ENCODE peak calls at places on chromosomes 13 and 19, in six cellular contexts. D, E, Z, T, X and K are unnamed samples.

GRCh38 chr19:16228637-16229321 is 31.1 kb downstream of the AP1M1 start:
- DNase-seq in D (no peak), E (no peak), Z (no peak), T (no peak), X (no peak), K (no peak)

GRCh38 chr13:50668882-50669281 is 174.6 kb downstream of the DLEU7 start:
- DNase-seq in D (no peak), E (no peak), Z (no peak), T (no peak), X (no peak), K (no peak)

GRCh38 chr19:34556500-34556899 is 74.9 kb downstream of the WTIP start:
- DNase-seq in D (no peak), E (no peak), Z (no peak), T (peak; percentile 13), X (peak; percentile 67), K (no peak)

GRCh38 chr13:102185375-102185984 is 216.4 kb downstream of the FGF14 start:
- DNase-seq in D (no peak), E (no peak), Z (no peak), T (no peak), X (no peak), K (no peak)

GRCh38 chr13:98580420-98580819 is 3.5 kb upstream of the STK24 start:
- DNase-seq in D (no peak), E (no peak), Z (no peak), T (no peak), X (no peak), K (no peak)

GRCh38 chr19:8071912-8072311 is 19.4 kb downstream of the CCL25 start:
- DNase-seq in D (no peak), E (no peak), Z (no peak), T (no peak), X (no peak), K (no peak)

GRCh38 chr19:7460562-7460966 is 28.3 kb downstream of the PEX11G start:
- DNase-seq in D (peak; percentile 79), E (no peak), Z (peak; percentile 44), T (peak; percentile 67), X (no peak), K (no peak)

GRCh38 chr19:5563008-5563431 is 4.7 kb downstream of the TINCR start:
- DNase-seq in D (no peak), E (no peak), Z (no peak), T (peak; percentile 54), X (peak; percentile 77), K (peak; percentile 66)

GRCh38 chr19:10543420-10544241 is at the start of gene ATG4D:
- DNase-seq in D (peak; percentile 71), E (peak; percentile 81), Z (peak; percentile 47), T (peak; percentile 81), X (peak; percentile 90), K (peak; percentile 82)

GRCh38 chr19:1383014-1383310 is 745 bp upstream of the NDUFS7 start:
- DNase-seq in D (no peak), E (no peak), Z (no peak), T (no peak), X (no peak), K (no peak)

GRCh38 chr19:1980782-1981181 is 34.7 kb downstream of the BTBD2 start:
- DNase-seq in D (no peak), E (no peak), Z (no peak), T (no peak), X (no peak), K (no peak)

GRCh38 chr13:94169783-94170513 is 309.5 kb downstream of the DCT start:
- DNase-seq in D (no peak), E (no peak), Z (no peak), T (peak; percentile 16), X (no peak), K (no peak)

GRCh38 chr19:8373867-8374813 is 10.2 kb downstream of the ANGPTL4 start:
- DNase-seq in D (no peak), E (no peak), Z (no peak), T (no peak), X (no peak), K (no peak)

GRCh38 chr19:5778402-5778801 is 6.1 kb downstream of the PRR22 start:
- DNase-seq in D (no peak), E (no peak), Z (no peak), T (no peak), X (no peak), K (no peak)

GRCh38 chr19:2248136-2249009 is 750 bp upstream of the AMH start:
- DNase-seq in D (no peak), E (no peak), Z (no peak), T (no peak), X (no peak), K (no peak)

GRCh38 chr13:112529216-112529615 is 58.7 kb downstream of the TUBGCP3 start:
- DNase-seq in D (no peak), E (no peak), Z (no peak), T (no peak), X (no peak), K (no peak)

GRCh38 chr19:40990972-40991381 is at the start of gene CYP2B6:
- DNase-seq in D (no peak), E (no peak), Z (no peak), T (no peak), X (no peak), K (no peak)

GRCh38 chr19:52492201-52492960 is 35.1 kb upstream of the ZNF808 start:
- DNase-seq in D (no peak), E (peak; percentile 44), Z (no peak), T (peak; percentile 96), X (peak; percentile 97), K (peak; percentile 73)

GRCh38 chr13:42272776-42273175 is 824 bp downstream of the AKAP11 start:
- DNase-seq in D (no peak), E (no peak), Z (no peak), T (no peak), X (no peak), K (no peak)

GRCh38 chr19:42168206-42168605 is 36.0 kb upstream of the POU2F2 start:
- DNase-seq in D (no peak), E (no peak), Z (no peak), T (no peak), X (no peak), K (no peak)

GRCh38 chr13:110271313-110271712 is 35.6 kb downstream of the COL4A1 start:
- DNase-seq in D (no peak), E (no peak), Z (no peak), T (no peak), X (no peak), K (no peak)

GRCh38 chr19:1449467-1450442 is at the start of gene APC2:
- DNase-seq in D (peak; percentile 44), E (peak; percentile 82), Z (peak; percentile 44), T (peak; percentile 73), X (peak; percentile 83), K (no peak)

GRCh38 chr13:47680752-47681151 is 320.3 kb downstream of the SUCLA2 start:
- DNase-seq in D (peak; percentile 57), E (no peak), Z (peak; percentile 50), T (no peak), X (no peak), K (no peak)

GRCh38 chr19:10036601-10037071 is 23.4 kb downstream of the RDH8 start:
- DNase-seq in D (no peak), E (no peak), Z (no peak), T (no peak), X (no peak), K (no peak)

DNA sequence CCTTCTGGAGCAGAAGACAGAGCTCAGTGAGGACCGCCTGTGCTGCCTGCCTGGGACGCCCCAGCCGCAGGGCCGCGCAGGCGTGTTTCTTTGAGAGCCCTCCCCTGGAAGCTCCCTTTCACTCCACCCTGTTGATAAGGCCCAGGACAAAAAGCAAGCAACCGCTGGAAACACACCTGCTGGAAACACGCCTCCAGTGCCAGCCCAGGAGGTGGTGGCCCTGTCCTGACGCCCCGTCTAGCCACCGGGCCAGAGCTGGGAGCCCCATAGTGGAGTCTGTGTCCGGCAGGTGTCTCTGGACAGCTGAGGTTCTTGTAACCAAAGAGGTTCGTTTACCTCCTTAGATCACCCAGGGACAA is 173.8 kb downstream of the KATNAL1 start:
- DNase-seq in D (no peak), E (no peak), Z (no peak), T (no peak), X (no peak), K (no peak)
- H4K8ac ChIP-seq in D (no peak overlapping the region), E (no peak overlapping the region), Z (no peak overlapping the region), T (no peak overlapping the region), X (no peak overlapping the region), K (no peak overlapping the region)

DNA sequence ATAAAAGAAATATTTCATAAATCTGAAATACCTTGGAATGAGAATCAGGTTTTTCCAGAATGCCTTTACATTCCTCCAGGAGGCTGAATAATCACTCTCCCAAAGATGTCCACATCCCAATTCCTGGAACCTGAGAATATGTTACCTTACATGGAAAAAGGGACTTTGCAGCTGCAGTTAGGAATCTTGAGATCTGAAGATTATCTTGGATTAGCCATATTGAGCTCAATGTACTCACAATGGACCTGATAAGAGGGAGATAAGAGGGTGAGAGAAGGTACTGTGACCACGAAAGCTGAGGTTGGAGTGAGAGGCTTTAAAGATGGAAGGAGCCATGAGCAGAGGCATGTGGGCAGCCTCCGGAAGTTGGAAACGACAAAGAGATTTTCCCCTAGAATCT is 36.8 kb upstream of the MBNL2 start:
- DNase-seq in D (no peak), E (no peak), Z (no peak), T (peak; percentile 78), X (no peak), K (no peak)
- H4K8ac ChIP-seq in D (no peak overlapping the region), E (no peak overlapping the region), Z (no peak overlapping the region), T (no peak overlapping the region), X (no peak overlapping the region), K (no peak overlapping the region)

GRCh38 chr13:68719815-68720214 is 1387.8 kb upstream of the ATXN8OS start:
- DNase-seq in D (no peak), E (no peak), Z (no peak), T (no peak), X (no peak), K (no peak)

GRCh38 chr13:68714292-68714691 is 1393.3 kb upstream of the ATXN8OS start:
- DNase-seq in D (no peak), E (peak; percentile 65), Z (no peak), T (peak; percentile 83), X (no peak), K (no peak)

GRCh38 chr13:68713394-68713793 is 1394.2 kb upstream of the ATXN8OS start:
- DNase-seq in D (no peak), E (peak; percentile 72), Z (no peak), T (peak; percentile 98), X (peak; percentile 59), K (no peak)

GRCh38 chr13:68715651-68716050 is 1392.0 kb upstream of the ATXN8OS start:
- DNase-seq in D (no peak), E (no peak), Z (no peak), T (no peak), X (no peak), K (no peak)
- H4K8ac ChIP-seq in D (no peak overlapping the region), E (no peak overlapping the region), Z (no peak overlapping the region), T (no peak overlapping the region), X (no peak overlapping the region), K (no peak overlapping the region)

GRCh38 chr19:50509366-50509765 is 1.6 kb downstream of the JOSD2 start:
- DNase-seq in D (no peak), E (no peak), Z (no peak), T (no peak), X (no peak), K (no peak)

GRCh38 chr19:50512112-50512998 is 1.4 kb downstream of the ASPDH start:
- DNase-seq in D (no peak), E (no peak), Z (no peak), T (no peak), X (no peak), K (no peak)

GRCh38 chr19:50511069-50511822 is at the start of gene JOSD2:
- DNase-seq in D (peak; percentile 99), E (peak; percentile 99), Z (peak; percentile 99), T (peak; percentile 100), X (peak; percentile 98), K (peak; percentile 94)

GRCh38 chr19:50510121-50510670 is 795 bp downstream of the JOSD2 start:
- DNase-seq in D (no peak), E (no peak), Z (no peak), T (no peak), X (no peak), K (no peak)

GRCh38 chr19:50510700-50511068 is 307 bp downstream of the JOSD2 start:
- DNase-seq in D (no peak), E (no peak), Z (no peak), T (peak; percentile 92), X (no peak), K (no peak)
- H4K8ac ChIP-seq in D (peak overlapping the region; percentile 41), E (no peak overlapping the region), Z (peak overlapping the region; percentile 94), T (no peak overlapping the region), X (no peak overlapping the region), K (peak overlapping the region; percentile 20)